ENCODE peak calls at places on chromosomes 16 and 17, in nine cellular contexts. One of them, this sample, is unnamed.

GRCh38 chr17:76772842-76773521 is 35.1 kb downstream of the MFSD11 start:
- DNase-seq in thoracic aorta: no peak
- DNase-seq in AG04450: peak; percentile 11
- DNase-seq in stimulated activated CD4-positive, alpha-beta T cell treated with anti-CD3 and anti-CD28 coated beads, Interleukin-4, amount 100 ng/mL, for 24 hours: peak; percentile 62
- DNase-seq in hippocampal formation: no peak
- DNase-seq in cardiac muscle cell: peak; percentile 51
- DNase-seq in adrenal gland: peak; percentile 29
- DNase-seq in fibroblast of the aortic adventitia: peak; percentile 79
- DNase-seq in AG10803: peak; percentile 87
- DNase-seq in this sample: peak; percentile 66

GRCh38 chr17:47212458-47212857 is 3.3 kb downstream of the MYL4 start:
- DNase-seq in thoracic aorta: no peak
- DNase-seq in AG04450: no peak
- DNase-seq in stimulated activated CD4-positive, alpha-beta T cell treated with anti-CD3 and anti-CD28 coated beads, Interleukin-4, amount 100 ng/mL, for 24 hours: no peak
- DNase-seq in hippocampal formation: no peak
- DNase-seq in cardiac muscle cell: peak; percentile 25
- DNase-seq in adrenal gland: no peak
- DNase-seq in fibroblast of the aortic adventitia: no peak
- DNase-seq in AG10803: no peak
- DNase-seq in this sample: no peak

GRCh38 chr17:11644265-11645212 is 46.3 kb downstream of the DNAH9 start:
- DNase-seq in thoracic aorta: peak; percentile 7
- DNase-seq in AG04450: no peak
- DNase-seq in stimulated activated CD4-positive, alpha-beta T cell treated with anti-CD3 and anti-CD28 coated beads, Interleukin-4, amount 100 ng/mL, for 24 hours: peak; percentile 30
- DNase-seq in hippocampal formation: peak; percentile 84
- DNase-seq in cardiac muscle cell: peak; percentile 93
- DNase-seq in adrenal gland: peak; percentile 78
- DNase-seq in fibroblast of the aortic adventitia: peak; percentile 37
- DNase-seq in AG10803: peak; percentile 53
- DNase-seq in this sample: no peak

GRCh38 chr17:78784397-78784751 is 2.3 kb upstream of the CYTH1 start:
- DNase-seq in thoracic aorta: no peak
- DNase-seq in AG04450: no peak
- DNase-seq in stimulated activated CD4-positive, alpha-beta T cell treated with anti-CD3 and anti-CD28 coated beads, Interleukin-4, amount 100 ng/mL, for 24 hours: no peak
- DNase-seq in hippocampal formation: no peak
- DNase-seq in cardiac muscle cell: no peak
- DNase-seq in adrenal gland: peak; percentile 14
- DNase-seq in fibroblast of the aortic adventitia: no peak
- DNase-seq in AG10803: no peak
- DNase-seq in this sample: no peak

GRCh38 chr16:4450430-4450829 is 24.0 kb downstream of the NMRAL1 start:
- DNase-seq in thoracic aorta: no peak
- DNase-seq in AG04450: no peak
- DNase-seq in stimulated activated CD4-positive, alpha-beta T cell treated with anti-CD3 and anti-CD28 coated beads, Interleukin-4, amount 100 ng/mL, for 24 hours: no peak
- DNase-seq in hippocampal formation: no peak
- DNase-seq in cardiac muscle cell: no peak
- DNase-seq in adrenal gland: no peak
- DNase-seq in fibroblast of the aortic adventitia: no peak
- DNase-seq in AG10803: no peak
- DNase-seq in this sample: no peak

GRCh38 chr16:75420987-75421819 is 12.1 kb downstream of the CFDP1 start:
- DNase-seq in thoracic aorta: no peak
- DNase-seq in AG04450: no peak
- DNase-seq in stimulated activated CD4-positive, alpha-beta T cell treated with anti-CD3 and anti-CD28 coated beads, Interleukin-4, amount 100 ng/mL, for 24 hours: peak; percentile 25
- DNase-seq in hippocampal formation: no peak
- DNase-seq in cardiac muscle cell: peak; percentile 80
- DNase-seq in adrenal gland: peak; percentile 69
- DNase-seq in fibroblast of the aortic adventitia: peak; percentile 64
- DNase-seq in AG10803: peak; percentile 51
- DNase-seq in this sample: no peak

GRCh38 chr17:1533649-1534325 is 17.4 kb upstream of the INPP5K start:
- DNase-seq in thoracic aorta: no peak
- DNase-seq in AG04450: no peak
- DNase-seq in stimulated activated CD4-positive, alpha-beta T cell treated with anti-CD3 and anti-CD28 coated beads, Interleukin-4, amount 100 ng/mL, for 24 hours: no peak
- DNase-seq in hippocampal formation: no peak
- DNase-seq in cardiac muscle cell: no peak
- DNase-seq in adrenal gland: no peak
- DNase-seq in fibroblast of the aortic adventitia: no peak
- DNase-seq in AG10803: no peak
- DNase-seq in this sample: no peak

GRCh38 chr17:55238931-55239297 is 25.8 kb upstream of the HLF start:
- DNase-seq in thoracic aorta: no peak
- DNase-seq in AG04450: no peak
- DNase-seq in stimulated activated CD4-positive, alpha-beta T cell treated with anti-CD3 and anti-CD28 coated beads, Interleukin-4, amount 100 ng/mL, for 24 hours: no peak
- DNase-seq in hippocampal formation: peak; percentile 51
- DNase-seq in cardiac muscle cell: peak; percentile 51
- DNase-seq in adrenal gland: peak; percentile 44
- DNase-seq in fibroblast of the aortic adventitia: no peak
- DNase-seq in AG10803: no peak
- DNase-seq in this sample: no peak

GRCh38 chr16:69363281-69363717 is 11.7 kb upstream of the TMED6 start:
- DNase-seq in thoracic aorta: no peak
- DNase-seq in AG04450: no peak
- DNase-seq in stimulated activated CD4-positive, alpha-beta T cell treated with anti-CD3 and anti-CD28 coated beads, Interleukin-4, amount 100 ng/mL, for 24 hours: no peak
- DNase-seq in hippocampal formation: no peak
- DNase-seq in cardiac muscle cell: no peak
- DNase-seq in adrenal gland: no peak
- DNase-seq in fibroblast of the aortic adventitia: no peak
- DNase-seq in AG10803: no peak
- DNase-seq in this sample: peak; percentile 30